ENCODE peak calls at places on chromosomes 7 and 10, in seven cellular contexts. One of them, this sample, is unnamed.
A peak's percentile ranks its signal among the peaks of the same experiment; 100 is the strongest.

GRCh38 chr7:84231157-84231556 is 36.6 kb upstream of the SEMA3A start:
- DNase-seq in psoas muscle: no peak
- DNase-seq in fibroblast of lung: peak; percentile 87
- DNase-seq in spleen: no peak
- DNase-seq in right lobe of liver: no peak
- DNase-seq in fibroblast of mammary gland: peak; percentile 64
- DNase-seq in HFFc6: peak; percentile 65
- DNase-seq in this sample: no peak

GRCh38 chr7:134755422-134756022 is 23.9 kb upstream of the CALD1 start:
- DNase-seq in right lobe of liver: no peak
- DNase-seq in fibroblast of lung: peak; percentile 35
- DNase-seq in psoas muscle: no peak
- DNase-seq in HFFc6: peak; percentile 41
- DNase-seq in fibroblast of mammary gland: peak; percentile 47
- DNase-seq in spleen: no peak
- DNase-seq in this sample: no peak

GRCh38 chr10:100025528-100026070 is 15.9 kb upstream of the DNMBP start:
- DNase-seq in fibroblast of lung: no peak
- DNase-seq in HFFc6: no peak
- DNase-seq in psoas muscle: no peak
- DNase-seq in right lobe of liver: no peak
- DNase-seq in fibroblast of mammary gland: no peak
- DNase-seq in spleen: no peak
- DNase-seq in this sample: peak; percentile 85

GRCh38 chr10:97485647-97486281 is 12.5 kb downstream of the MMS19 start:
- DNase-seq in HFFc6: no peak
- DNase-seq in right lobe of liver: no peak
- DNase-seq in fibroblast of lung: no peak
- DNase-seq in psoas muscle: no peak
- DNase-seq in fibroblast of mammary gland: no peak
- DNase-seq in spleen: no peak
- DNase-seq in this sample: no peak

GRCh38 chr10:69428138-69428537 is 11.4 kb upstream of the TACR2 start:
- DNase-seq in spleen: no peak
- DNase-seq in fibroblast of lung: no peak
- DNase-seq in fibroblast of mammary gland: no peak
- DNase-seq in right lobe of liver: no peak
- DNase-seq in HFFc6: no peak
- DNase-seq in psoas muscle: no peak
- DNase-seq in this sample: no peak

GRCh38 chr10:120041807-120042545 is 149.4 kb downstream of the SEC23IP start:
- DNase-seq in HFFc6: no peak
- DNase-seq in fibroblast of mammary gland: no peak
- DNase-seq in fibroblast of lung: no peak
- DNase-seq in psoas muscle: no peak
- DNase-seq in right lobe of liver: no peak
- DNase-seq in spleen: no peak
- DNase-seq in this sample: no peak

GRCh38 chr10:34761443-34761842 is 53.7 kb downstream of the PARD3 start:
- DNase-seq in spleen: no peak
- DNase-seq in psoas muscle: no peak
- DNase-seq in fibroblast of lung: no peak
- DNase-seq in right lobe of liver: no peak
- DNase-seq in fibroblast of mammary gland: peak; percentile 38
- DNase-seq in HFFc6: no peak
- DNase-seq in this sample: no peak

GRCh38 chr7:98300595-98301372 is 19.3 kb downstream of the BRI3 start:
- DNase-seq in right lobe of liver: peak; percentile 95
- DNase-seq in HFFc6: no peak
- DNase-seq in psoas muscle: no peak
- DNase-seq in fibroblast of mammary gland: no peak
- DNase-seq in spleen: no peak
- DNase-seq in fibroblast of lung: no peak
- DNase-seq in this sample: no peak

GRCh38 chr7:26490631-26491624 is 199.3 kb downstream of the SNX10 start:
- DNase-seq in right lobe of liver: no peak
- DNase-seq in fibroblast of lung: no peak
- DNase-seq in fibroblast of mammary gland: no peak
- DNase-seq in spleen: no peak
- DNase-seq in psoas muscle: no peak
- DNase-seq in HFFc6: no peak
- DNase-seq in this sample: no peak

GRCh38 chr7:100882201-100882600 is 7.3 kb downstream of the SRRT start:
- DNase-seq in right lobe of liver: no peak
- DNase-seq in fibroblast of lung: no peak
- DNase-seq in HFFc6: no peak
- DNase-seq in psoas muscle: no peak
- DNase-seq in spleen: no peak
- DNase-seq in fibroblast of mammary gland: no peak
- DNase-seq in this sample: no peak

GRCh38 chr10:12509016-12509793 is 159.9 kb downstream of the CAMK1D start:
- DNase-seq in fibroblast of lung: no peak
- DNase-seq in right lobe of liver: no peak
- DNase-seq in psoas muscle: no peak
- DNase-seq in spleen: no peak
- DNase-seq in fibroblast of mammary gland: no peak
- DNase-seq in HFFc6: no peak
- DNase-seq in this sample: no peak

GRCh38 chr10:102111276-102111675 is 8.9 kb downstream of the LDB1 start:
- DNase-seq in right lobe of liver: no peak
- DNase-seq in psoas muscle: no peak
- DNase-seq in HFFc6: no peak
- DNase-seq in fibroblast of lung: no peak
- DNase-seq in fibroblast of mammary gland: no peak
- DNase-seq in spleen: no peak
- DNase-seq in this sample: no peak

GRCh38 chr10:70619271-70620019 is 16.9 kb upstream of the PRF1 start:
- DNase-seq in fibroblast of mammary gland: peak; percentile 74
- DNase-seq in fibroblast of lung: peak; percentile 57
- DNase-seq in right lobe of liver: no peak
- DNase-seq in psoas muscle: no peak
- DNase-seq in spleen: no peak
- DNase-seq in HFFc6: peak; percentile 40
- DNase-seq in this sample: peak; percentile 12

GRCh38 chr7:412731-413356 is 106.8 kb downstream of the PDGFA start:
- DNase-seq in spleen: peak; percentile 35
- DNase-seq in fibroblast of mammary gland: no peak
- DNase-seq in psoas muscle: no peak
- DNase-seq in HFFc6: no peak
- DNase-seq in right lobe of liver: no peak
- DNase-seq in fibroblast of lung: no peak
- DNase-seq in this sample: no peak

GRCh38 chr7:154837622-154838021 is 165.3 kb downstream of the PAXIP1 start:
- DNase-seq in fibroblast of mammary gland: no peak
- DNase-seq in HFFc6: no peak
- DNase-seq in psoas muscle: no peak
- DNase-seq in spleen: no peak
- DNase-seq in fibroblast of lung: no peak
- DNase-seq in right lobe of liver: no peak
- DNase-seq in this sample: no peak

GRCh38 chr7:154837087-154837486 is 165.8 kb downstream of the PAXIP1 start:
- DNase-seq in fibroblast of lung: no peak
- DNase-seq in fibroblast of mammary gland: no peak
- DNase-seq in right lobe of liver: no peak
- DNase-seq in HFFc6: no peak
- DNase-seq in spleen: no peak
- DNase-seq in psoas muscle: no peak
- DNase-seq in this sample: no peak

GRCh38 chr7:154833839-154834238 is 169.1 kb downstream of the PAXIP1 start:
- DNase-seq in fibroblast of mammary gland: no peak
- DNase-seq in psoas muscle: no peak
- DNase-seq in right lobe of liver: no peak
- DNase-seq in HFFc6: no peak
- DNase-seq in fibroblast of lung: no peak
- DNase-seq in spleen: no peak
- DNase-seq in this sample: no peak

GRCh38 chr7:154835924-154836529 is 166.9 kb downstream of the PAXIP1 start:
- DNase-seq in psoas muscle: no peak
- DNase-seq in fibroblast of mammary gland: no peak
- DNase-seq in fibroblast of lung: no peak
- DNase-seq in HFFc6: no peak
- DNase-seq in spleen: no peak
- DNase-seq in right lobe of liver: no peak
- DNase-seq in this sample: no peak

DNA sequence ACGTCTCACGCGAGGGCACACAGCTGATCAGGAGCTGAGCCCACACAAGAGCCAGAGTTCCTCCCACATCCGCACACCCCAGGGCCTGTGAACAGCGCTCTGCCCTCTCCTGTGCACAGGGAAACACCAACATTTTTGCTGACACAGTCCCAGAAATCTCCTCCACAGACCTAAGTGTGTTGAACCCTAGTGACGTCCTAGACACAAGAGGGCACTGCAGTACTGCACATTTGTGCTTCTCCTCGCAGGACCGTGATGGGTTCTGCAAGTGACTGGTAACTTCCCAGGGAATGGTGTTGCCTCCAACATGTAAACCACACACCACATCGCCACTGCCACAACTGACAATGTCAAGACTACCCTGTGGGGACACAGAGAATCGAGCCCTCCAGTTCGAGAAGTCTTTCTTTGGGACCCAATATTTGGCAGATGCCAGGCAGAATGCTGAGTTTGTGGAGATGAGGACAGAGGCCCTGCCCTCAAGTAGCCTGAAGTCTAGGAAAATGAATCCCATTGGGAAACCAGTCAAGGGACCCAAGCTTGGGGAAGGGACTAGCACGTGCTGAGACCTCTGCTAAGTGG is 170.3 kb downstream of the PAXIP1 start:
- DNase-seq in fibroblast of mammary gland: no peak
- DNase-seq in HFFc6: no peak
- DNase-seq in spleen: no peak
- DNase-seq in fibroblast of lung: no peak
- DNase-seq in right lobe of liver: no peak
- DNase-seq in psoas muscle: no peak
- DNase-seq in this sample: no peak
- TF ChIP-seq CTCF in fibroblast of mammary gland: no peak
- TF ChIP-seq CTCF in HFFc6: no peak
- TF ChIP-seq CTCF in spleen: no peak
- TF ChIP-seq CTCF in fibroblast of lung: no peak
- TF ChIP-seq CTCF in right lobe of liver: peak; percentile 46
- TF ChIP-seq CTCF in psoas muscle: no peak
- TF ChIP-seq CTCF in this sample: no peak

DNA sequence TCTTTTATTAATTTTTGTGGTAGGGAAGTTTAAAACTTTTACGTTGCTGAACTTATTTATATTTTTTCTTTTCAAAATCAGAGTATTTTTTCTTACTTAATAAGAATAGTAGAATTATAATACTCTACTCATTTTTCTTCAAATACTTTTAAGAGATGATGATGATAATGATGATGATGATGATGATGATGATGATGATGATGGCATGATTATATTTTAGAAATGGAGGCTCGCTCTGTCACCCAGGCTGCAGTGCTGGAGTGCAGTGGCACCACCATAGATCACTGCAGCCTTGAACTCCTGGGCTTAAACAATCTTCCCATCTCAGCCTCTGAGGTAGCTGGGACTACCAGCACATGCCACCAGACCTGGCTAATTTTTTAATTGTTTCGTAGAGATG is 118.3 kb upstream of the FAM171A1 start:
- DNase-seq in fibroblast of lung: no peak
- DNase-seq in right lobe of liver: no peak
- DNase-seq in spleen: no peak
- DNase-seq in fibroblast of mammary gland: no peak
- DNase-seq in HFFc6: no peak
- DNase-seq in psoas muscle: no peak
- DNase-seq in this sample: no peak
- TF ChIP-seq CTCF in fibroblast of lung: no peak
- TF ChIP-seq CTCF in right lobe of liver: no peak
- TF ChIP-seq CTCF in spleen: no peak
- TF ChIP-seq CTCF in fibroblast of mammary gland: no peak
- TF ChIP-seq CTCF in HFFc6: no peak
- TF ChIP-seq CTCF in psoas muscle: no peak
- TF ChIP-seq CTCF in this sample: no peak

DNA sequence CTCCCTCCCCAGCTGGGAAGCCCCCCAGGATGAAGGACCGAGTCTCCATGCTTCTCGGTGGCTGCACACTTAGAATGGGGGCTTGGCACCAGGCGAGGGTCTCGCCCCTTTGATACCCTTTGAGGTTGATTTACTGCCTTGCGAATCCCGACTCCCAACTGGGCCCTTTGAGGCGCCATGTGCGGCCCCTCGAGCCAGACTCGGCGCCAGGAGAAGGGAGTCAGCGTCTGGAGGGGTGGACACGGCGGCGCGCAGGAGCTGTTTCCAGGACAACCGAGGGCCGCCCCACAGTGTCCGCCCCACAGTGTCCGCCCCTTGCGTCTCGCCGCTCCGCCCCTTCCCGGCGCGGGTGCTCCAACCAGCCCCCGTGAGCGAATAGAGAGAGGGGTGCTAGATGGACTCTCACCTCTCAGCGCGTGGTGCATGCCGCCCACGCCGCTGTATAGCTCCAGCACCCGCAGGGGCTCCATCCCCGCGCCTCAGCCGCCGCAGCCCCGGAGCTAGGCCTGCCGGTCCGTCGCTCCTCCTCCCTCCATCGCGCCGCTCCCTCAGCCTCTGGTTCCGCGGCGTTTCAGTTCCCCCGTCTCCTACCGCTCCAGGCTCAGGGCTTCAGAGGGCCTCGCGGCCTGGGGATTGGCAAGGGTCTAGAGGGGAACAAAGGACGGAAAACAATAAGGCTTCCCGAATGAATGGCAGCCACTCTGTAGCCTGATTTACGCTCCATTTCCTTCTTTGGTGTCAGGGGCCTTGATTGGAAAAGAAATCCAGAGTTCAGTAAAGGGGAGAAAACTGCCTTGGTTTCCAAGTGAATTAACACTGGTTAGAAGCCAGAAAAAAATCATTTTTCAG is at the start of gene TRDMT1:
- DNase-seq in right lobe of liver: peak; percentile 89
- DNase-seq in spleen: peak; percentile 96
- DNase-seq in psoas muscle: peak; percentile 88
- DNase-seq in fibroblast of lung: peak; percentile 94
- DNase-seq in fibroblast of mammary gland: peak; percentile 89
- DNase-seq in HFFc6: peak; percentile 85
- DNase-seq in this sample: peak; percentile 74
- TF ChIP-seq CTCF in right lobe of liver: no peak
- TF ChIP-seq CTCF in spleen: no peak
- TF ChIP-seq CTCF in psoas muscle: no peak
- TF ChIP-seq CTCF in fibroblast of lung: no peak
- TF ChIP-seq CTCF in fibroblast of mammary gland: no peak
- TF ChIP-seq CTCF in HFFc6: peak; percentile 3
- TF ChIP-seq CTCF in this sample: no peak

GRCh38 chr7:138239244-138239643 is 163.0 kb downstream of the AKR1D1 start:
- DNase-seq in HFFc6: no peak
- DNase-seq in fibroblast of mammary gland: no peak
- DNase-seq in right lobe of liver: no peak
- DNase-seq in spleen: no peak
- DNase-seq in fibroblast of lung: peak; percentile 40
- DNase-seq in psoas muscle: no peak
- DNase-seq in this sample: no peak

GRCh38 chr7:138243430-138243829 is 167.2 kb downstream of the AKR1D1 start:
- DNase-seq in HFFc6: no peak
- DNase-seq in psoas muscle: no peak
- DNase-seq in spleen: no peak
- DNase-seq in right lobe of liver: peak; percentile 72
- DNase-seq in fibroblast of lung: peak; percentile 70
- DNase-seq in fibroblast of mammary gland: no peak
- DNase-seq in this sample: no peak

GRCh38 chr7:138235207-138235606 is 158.9 kb downstream of the AKR1D1 start:
- DNase-seq in HFFc6: no peak
- DNase-seq in spleen: no peak
- DNase-seq in psoas muscle: no peak
- DNase-seq in fibroblast of mammary gland: no peak
- DNase-seq in right lobe of liver: peak; percentile 88
- DNase-seq in fibroblast of lung: no peak
- DNase-seq in this sample: no peak

GRCh38 chr7:138237995-138238394 is 161.7 kb downstream of the AKR1D1 start:
- DNase-seq in fibroblast of mammary gland: no peak
- DNase-seq in right lobe of liver: no peak
- DNase-seq in fibroblast of lung: no peak
- DNase-seq in psoas muscle: no peak
- DNase-seq in spleen: no peak
- DNase-seq in HFFc6: no peak
- DNase-seq in this sample: no peak

GRCh38 chr7:138238734-138239133 is 162.5 kb downstream of the AKR1D1 start:
- DNase-seq in fibroblast of mammary gland: no peak
- DNase-seq in spleen: no peak
- DNase-seq in fibroblast of lung: no peak
- DNase-seq in psoas muscle: no peak
- DNase-seq in HFFc6: no peak
- DNase-seq in right lobe of liver: no peak
- DNase-seq in this sample: no peak
- TF ChIP-seq CTCF in fibroblast of mammary gland: no peak
- TF ChIP-seq CTCF in spleen: no peak
- TF ChIP-seq CTCF in fibroblast of lung: no peak
- TF ChIP-seq CTCF in psoas muscle: no peak
- TF ChIP-seq CTCF in HFFc6: no peak
- TF ChIP-seq CTCF in right lobe of liver: no peak
- TF ChIP-seq CTCF in this sample: no peak